ENCODE peak calls at places on chromosomes 7 and 10, in nine cellular contexts. One of them, this sample, is unnamed.

GRCh38 chr7:65798111-65799075 is 74.5 kb upstream of the VKORC1L1 start:
- DNase-seq in MCF 10A: peak
- DNase-seq in cardiac muscle cell: no peak
- DNase-seq in IMR-90: peak
- DNase-seq in foreskin fibroblast: peak
- DNase-seq in AG04449: peak
- DNase-seq in K562: no peak
- DNase-seq in BE2C: no peak
- DNase-seq in psoas muscle: no peak
- DNase-seq in this sample: peak

GRCh38 chr7:18675579-18675978 is 180.0 kb downstream of the HDAC9 start:
- DNase-seq in MCF 10A: no peak
- DNase-seq in cardiac muscle cell: no peak
- DNase-seq in IMR-90: no peak
- DNase-seq in foreskin fibroblast: no peak
- DNase-seq in AG04449: no peak
- DNase-seq in K562: no peak
- DNase-seq in BE2C: no peak
- DNase-seq in psoas muscle: no peak
- DNase-seq in this sample: no peak

GRCh38 chr10:132762267-132762666 is 23.7 kb downstream of the NKX6-2 start:
- DNase-seq in MCF 10A: no peak
- DNase-seq in cardiac muscle cell: no peak
- DNase-seq in IMR-90: no peak
- DNase-seq in foreskin fibroblast: no peak
- DNase-seq in AG04449: no peak
- DNase-seq in K562: no peak
- DNase-seq in BE2C: no peak
- DNase-seq in psoas muscle: no peak
- DNase-seq in this sample: peak

GRCh38 chr7:90180011-90180585 is 25.8 kb downstream of the STEAP1 start:
- DNase-seq in MCF 10A: peak
- DNase-seq in cardiac muscle cell: no peak
- DNase-seq in IMR-90: peak
- DNase-seq in foreskin fibroblast: peak
- DNase-seq in AG04449: no peak
- DNase-seq in K562: no peak
- DNase-seq in BE2C: no peak
- DNase-seq in psoas muscle: no peak
- DNase-seq in this sample: no peak

GRCh38 chr10:129023057-129023456 is 444.0 kb upstream of the MGMT start:
- DNase-seq in MCF 10A: no peak
- DNase-seq in cardiac muscle cell: peak
- DNase-seq in IMR-90: peak
- DNase-seq in foreskin fibroblast: no peak
- DNase-seq in AG04449: no peak
- DNase-seq in K562: no peak
- DNase-seq in BE2C: no peak
- DNase-seq in psoas muscle: peak
- DNase-seq in this sample: no peak

GRCh38 chr10:72314263-72314662 is 40.5 kb downstream of the DNAJB12 start:
- DNase-seq in MCF 10A: no peak
- DNase-seq in cardiac muscle cell: no peak
- DNase-seq in IMR-90: no peak
- DNase-seq in foreskin fibroblast: no peak
- DNase-seq in AG04449: no peak
- DNase-seq in K562: no peak
- DNase-seq in BE2C: no peak
- DNase-seq in psoas muscle: no peak
- DNase-seq in this sample: no peak

GRCh38 chr7:157056246-157056645 is 45.8 kb upstream of the MNX1 start:
- DNase-seq in MCF 10A: no peak
- DNase-seq in cardiac muscle cell: no peak
- DNase-seq in IMR-90: no peak
- DNase-seq in foreskin fibroblast: no peak
- DNase-seq in AG04449: no peak
- DNase-seq in K562: peak
- DNase-seq in BE2C: no peak
- DNase-seq in psoas muscle: no peak
- DNase-seq in this sample: no peak

GRCh38 chr7:122884186-122884585 is 2.1 kb downstream of the CADPS2 start:
- DNase-seq in MCF 10A: peak
- DNase-seq in cardiac muscle cell: no peak
- DNase-seq in IMR-90: no peak
- DNase-seq in foreskin fibroblast: no peak
- DNase-seq in AG04449: no peak
- DNase-seq in K562: no peak
- DNase-seq in BE2C: no peak
- DNase-seq in psoas muscle: no peak
- DNase-seq in this sample: no peak

DNA sequence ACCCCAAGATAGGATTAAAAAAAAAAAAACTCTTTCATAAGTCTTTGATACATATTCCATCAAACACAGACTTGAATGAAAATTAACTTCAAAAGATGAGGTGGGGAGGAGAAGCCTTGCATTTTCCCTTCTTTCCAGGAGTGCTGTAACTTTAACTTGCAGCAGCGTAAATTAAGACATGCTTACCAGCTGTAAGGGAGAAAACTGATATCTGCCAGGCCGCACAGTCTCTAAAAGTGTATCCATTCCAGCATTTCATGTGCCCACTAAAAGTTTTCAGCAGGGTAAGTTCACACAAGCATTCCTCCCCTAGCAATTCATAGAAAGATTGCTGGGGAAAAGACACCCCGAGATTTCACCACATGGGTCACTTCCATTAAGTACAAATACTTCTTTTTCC is 4.7 kb downstream of the CTBP2 start:
- DNase-seq in MCF 10A: no peak
- DNase-seq in cardiac muscle cell: no peak
- DNase-seq in IMR-90: no peak
- DNase-seq in foreskin fibroblast: no peak
- DNase-seq in AG04449: no peak
- DNase-seq in K562: no peak
- DNase-seq in BE2C: no peak
- DNase-seq in psoas muscle: no peak
- DNase-seq in this sample: no peak
- TF ChIP-seq CTCF in MCF 10A: no peak
- TF ChIP-seq CTCF in cardiac muscle cell: no peak
- TF ChIP-seq CTCF in IMR-90: no peak
- TF ChIP-seq CTCF in foreskin fibroblast: no peak
- TF ChIP-seq CTCF in AG04449: no peak
- TF ChIP-seq CTCF in K562: no peak
- TF ChIP-seq CTCF in BE2C: no peak
- TF ChIP-seq CTCF in psoas muscle: no peak
- TF ChIP-seq CTCF in this sample: no peak

GRCh38 chr7:69189406-69189805 is 408.9 kb upstream of the AUTS2 start:
- DNase-seq in MCF 10A: no peak
- DNase-seq in cardiac muscle cell: no peak
- DNase-seq in IMR-90: no peak
- DNase-seq in foreskin fibroblast: no peak
- DNase-seq in AG04449: no peak
- DNase-seq in K562: no peak
- DNase-seq in BE2C: no peak
- DNase-seq in psoas muscle: no peak
- DNase-seq in this sample: no peak

GRCh38 chr7:69190025-69190424 is 408.2 kb upstream of the AUTS2 start:
- DNase-seq in MCF 10A: no peak
- DNase-seq in cardiac muscle cell: no peak
- DNase-seq in IMR-90: no peak
- DNase-seq in foreskin fibroblast: no peak
- DNase-seq in AG04449: no peak
- DNase-seq in K562: no peak
- DNase-seq in BE2C: no peak
- DNase-seq in psoas muscle: no peak
- DNase-seq in this sample: no peak

GRCh38 chr7:69186974-69187373 is 411.3 kb upstream of the AUTS2 start:
- DNase-seq in MCF 10A: no peak
- DNase-seq in cardiac muscle cell: no peak
- DNase-seq in IMR-90: no peak
- DNase-seq in foreskin fibroblast: no peak
- DNase-seq in AG04449: no peak
- DNase-seq in K562: no peak
- DNase-seq in BE2C: no peak
- DNase-seq in psoas muscle: no peak
- DNase-seq in this sample: no peak

GRCh38 chr7:69185170-69185569 is 413.1 kb upstream of the AUTS2 start:
- DNase-seq in MCF 10A: no peak
- DNase-seq in cardiac muscle cell: no peak
- DNase-seq in IMR-90: no peak
- DNase-seq in foreskin fibroblast: no peak
- DNase-seq in AG04449: no peak
- DNase-seq in K562: no peak
- DNase-seq in BE2C: no peak
- DNase-seq in psoas muscle: no peak
- DNase-seq in this sample: no peak

GRCh38 chr7:69187824-69188335 is 410.4 kb upstream of the AUTS2 start:
- DNase-seq in MCF 10A: no peak
- DNase-seq in cardiac muscle cell: no peak
- DNase-seq in IMR-90: no peak
- DNase-seq in foreskin fibroblast: no peak
- DNase-seq in AG04449: no peak
- DNase-seq in K562: no peak
- DNase-seq in BE2C: no peak
- DNase-seq in psoas muscle: no peak
- DNase-seq in this sample: no peak
- TF ChIP-seq CTCF in MCF 10A: no peak
- TF ChIP-seq CTCF in cardiac muscle cell: no peak
- TF ChIP-seq CTCF in IMR-90: no peak
- TF ChIP-seq CTCF in foreskin fibroblast: no peak
- TF ChIP-seq CTCF in AG04449: no peak
- TF ChIP-seq CTCF in K562: no peak
- TF ChIP-seq CTCF in BE2C: no peak
- TF ChIP-seq CTCF in psoas muscle: no peak
- TF ChIP-seq CTCF in this sample: no peak

DNA sequence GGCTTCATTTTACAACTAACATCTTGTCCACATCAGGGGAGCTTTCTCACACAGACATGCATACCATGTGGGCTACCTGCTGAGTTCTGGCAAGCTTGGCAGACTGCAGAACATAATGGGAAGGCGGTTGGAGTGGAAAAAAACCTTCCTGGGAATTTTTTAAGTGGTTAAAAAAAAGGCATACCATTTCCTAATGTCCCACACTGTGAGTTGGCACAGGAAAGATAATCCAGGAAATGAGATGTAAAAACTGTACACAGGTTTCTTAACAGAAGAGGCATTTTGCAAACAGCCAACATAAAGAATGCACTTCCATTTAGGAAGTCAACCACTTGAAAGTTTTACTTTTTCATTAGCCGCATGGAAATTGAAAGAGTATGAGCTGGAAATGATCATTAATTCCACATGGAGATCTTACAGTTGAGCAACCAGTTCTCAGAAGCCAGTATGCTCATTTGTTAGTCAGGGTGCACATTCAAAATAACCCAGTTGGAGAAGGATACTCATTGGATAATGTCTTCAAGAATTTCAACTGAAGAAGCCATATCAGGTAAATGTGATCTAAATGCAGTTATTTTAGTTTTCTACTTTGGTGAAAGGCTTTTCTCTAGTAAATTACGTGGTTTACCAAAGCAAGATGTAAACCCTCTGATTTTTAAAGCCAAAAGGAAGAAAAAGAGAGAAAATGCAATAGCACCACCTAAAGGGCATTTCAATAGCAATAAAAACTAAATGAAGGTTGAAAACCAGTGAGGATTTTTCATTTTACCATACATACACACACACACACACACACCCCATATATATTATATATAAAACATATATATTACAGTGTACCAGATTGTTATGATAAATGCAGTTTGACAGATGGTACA is 194.0 kb downstream of the TAX1BP1 start:
- DNase-seq in MCF 10A: peak
- DNase-seq in cardiac muscle cell: no peak
- DNase-seq in IMR-90: no peak
- DNase-seq in foreskin fibroblast: peak
- DNase-seq in AG04449: no peak
- DNase-seq in K562: no peak
- DNase-seq in BE2C: no peak
- DNase-seq in psoas muscle: no peak
- DNase-seq in this sample: no peak
- TF ChIP-seq CTCF in MCF 10A: no peak
- TF ChIP-seq CTCF in cardiac muscle cell: peak
- TF ChIP-seq CTCF in IMR-90: peak
- TF ChIP-seq CTCF in foreskin fibroblast: peak
- TF ChIP-seq CTCF in AG04449: no peak
- TF ChIP-seq CTCF in K562: peak
- TF ChIP-seq CTCF in BE2C: peak
- TF ChIP-seq CTCF in psoas muscle: no peak
- TF ChIP-seq CTCF in this sample: peak

GRCh38 chr10:73816917-73817729 is 5.7 kb upstream of the NDST2 start:
- DNase-seq in MCF 10A: peak
- DNase-seq in cardiac muscle cell: no peak
- DNase-seq in IMR-90: no peak
- DNase-seq in foreskin fibroblast: no peak
- DNase-seq in AG04449: no peak
- DNase-seq in K562: peak
- DNase-seq in BE2C: no peak
- DNase-seq in psoas muscle: no peak
- DNase-seq in this sample: no peak

GRCh38 chr10:73814276-73814895 is 3.0 kb upstream of the NDST2 start:
- DNase-seq in MCF 10A: no peak
- DNase-seq in cardiac muscle cell: no peak
- DNase-seq in IMR-90: no peak
- DNase-seq in foreskin fibroblast: no peak
- DNase-seq in AG04449: no peak
- DNase-seq in K562: no peak
- DNase-seq in BE2C: no peak
- DNase-seq in psoas muscle: no peak
- DNase-seq in this sample: no peak

GRCh38 chr10:73813333-73813732 is 1.9 kb upstream of the NDST2 start:
- DNase-seq in MCF 10A: no peak
- DNase-seq in cardiac muscle cell: no peak
- DNase-seq in IMR-90: no peak
- DNase-seq in foreskin fibroblast: no peak
- DNase-seq in AG04449: no peak
- DNase-seq in K562: no peak
- DNase-seq in BE2C: no peak
- DNase-seq in psoas muscle: no peak
- DNase-seq in this sample: no peak

GRCh38 chr10:73815719-73816030 is 4.3 kb upstream of the NDST2 start:
- DNase-seq in MCF 10A: no peak
- DNase-seq in cardiac muscle cell: no peak
- DNase-seq in IMR-90: no peak
- DNase-seq in foreskin fibroblast: no peak
- DNase-seq in AG04449: no peak
- DNase-seq in K562: no peak
- DNase-seq in BE2C: no peak
- DNase-seq in psoas muscle: no peak
- DNase-seq in this sample: no peak

DNA sequence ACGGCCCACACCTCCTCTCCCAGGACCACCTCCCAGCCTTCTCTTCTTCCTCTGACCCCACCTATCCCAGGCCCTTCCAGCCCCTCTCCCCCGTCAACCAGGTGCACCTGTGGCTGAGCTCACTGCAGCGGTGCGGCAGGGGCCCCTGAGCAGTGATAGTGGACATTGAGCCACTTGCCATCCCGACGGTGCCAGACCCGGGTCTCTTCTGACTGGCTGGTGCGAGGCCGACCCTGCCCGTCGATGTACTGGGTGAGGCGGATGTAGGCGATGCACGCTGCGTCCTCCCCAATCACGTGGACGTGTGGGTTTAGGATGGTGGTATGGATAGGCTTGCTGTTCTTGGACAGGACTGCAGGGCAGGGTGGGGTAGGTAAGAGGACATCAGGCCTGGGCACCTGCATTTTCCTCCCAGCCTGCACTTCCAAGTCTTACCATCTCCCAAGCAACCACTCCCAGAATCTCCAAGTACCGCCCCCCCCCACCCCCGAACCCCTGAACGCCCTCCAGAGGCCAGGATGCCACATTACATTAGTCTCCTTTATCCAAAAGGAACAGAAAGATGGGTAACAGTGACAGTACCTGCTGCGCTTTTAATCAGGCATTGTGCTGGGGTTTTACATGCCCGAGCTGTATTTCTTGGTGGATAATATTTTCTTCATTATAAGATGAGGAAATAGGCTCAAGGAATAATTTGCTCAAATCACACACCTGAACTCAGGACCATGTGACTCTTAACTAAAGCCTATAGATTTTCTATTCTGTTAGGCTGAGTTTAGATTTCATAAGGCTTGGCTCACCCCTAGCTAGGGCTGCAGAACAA is 3.7 kb upstream of the NDST2 start:
- DNase-seq in MCF 10A: peak
- DNase-seq in cardiac muscle cell: no peak
- DNase-seq in IMR-90: no peak
- DNase-seq in foreskin fibroblast: no peak
- DNase-seq in AG04449: no peak
- DNase-seq in K562: peak
- DNase-seq in BE2C: no peak
- DNase-seq in psoas muscle: no peak
- DNase-seq in this sample: peak
- TF ChIP-seq CTCF in MCF 10A: peak
- TF ChIP-seq CTCF in cardiac muscle cell: no peak
- TF ChIP-seq CTCF in IMR-90: peak
- TF ChIP-seq CTCF in foreskin fibroblast: no peak
- TF ChIP-seq CTCF in AG04449: no peak
- TF ChIP-seq CTCF in K562: peak
- TF ChIP-seq CTCF in BE2C: peak
- TF ChIP-seq CTCF in psoas muscle: peak
- TF ChIP-seq CTCF in this sample: peak

This sample was measured in GM13976.